ENCODE peak calls at places on chromosomes 16 and 17, in four cellular contexts. K is choroid plexus epithelial cell, G is GM23338, A is ascending aorta. J is an unnamed sample.

GRCh38 chr16:85080923-85081498 is 31.3 kb downstream of the CIBAR2 start:
- DNase-seq in K (peak), G (peak), A (no peak), J (no peak)

GRCh38 chr17:38566666-38567031 is 39.1 kb downstream of the SRCIN1 start:
- DNase-seq in K (no peak), G (no peak), A (no peak), J (no peak)

GRCh38 chr17:82116246-82116645 is 18.2 kb upstream of the FASN start:
- DNase-seq in K (no peak), G (no peak), A (no peak), J (no peak)

GRCh38 chr17:40111221-40112128 is 10.3 kb upstream of the MSL1 start:
- DNase-seq in K (peak), G (peak), A (peak), J (peak)

GRCh38 chr16:11183035-11183812 is 72.8 kb downstream of the SOCS1 start:
- DNase-seq in K (no peak), G (peak), A (no peak), J (no peak)

GRCh38 chr16:85151603-85152413 is 39.5 kb upstream of the CIBAR2 start:
- DNase-seq in K (peak), G (no peak), A (peak), J (peak)

GRCh38 chr16:53061701-53062159 is 6.9 kb downstream of the CHD9 start:
- DNase-seq in K (no peak), G (no peak), A (no peak), J (peak)

GRCh38 chr17:28372203-28372944 is 880 bp downstream of the SARM1 start:
- DNase-seq in K (peak), G (peak), A (no peak), J (no peak)

GRCh38 chr16:15461376-15461775 is 27.0 kb downstream of the BMERB1 start:
- DNase-seq in K (no peak), G (no peak), A (no peak), J (no peak)

GRCh38 chr17:44312396-44313104 is 4.1 kb downstream of the RUNDC3A start:
- DNase-seq in K (no peak), G (no peak), A (no peak), J (no peak)

GRCh38 chr16:66754819-66755218 is 3.4 kb upstream of the DYNC1LI2 start:
- DNase-seq in K (no peak), G (no peak), A (no peak), J (no peak)

GRCh38 chr16:87076950-87077749 is 240.0 kb downstream of the C16orf95 start:
- DNase-seq in K (peak), G (peak), A (no peak), J (peak)

GRCh38 chr17:36468903-36469635 is 17.4 kb upstream of the ZNHIT3 start:
- DNase-seq in K (no peak), G (no peak), A (no peak), J (no peak)

GRCh38 chr16:73230651-73231050 is 182.7 kb upstream of the ZFHX3 start:
- DNase-seq in K (no peak), G (no peak), A (no peak), J (no peak)

GRCh38 chr17:36808181-36808661 is 129.1 kb upstream of the LHX1 start:
- DNase-seq in K (peak), G (peak), A (no peak), J (no peak)

GRCh38 chr17:4221899-4222659 is 41.7 kb downstream of the ANKFY1 start:
- DNase-seq in K (no peak), G (peak), A (no peak), J (no peak)

DNA sequence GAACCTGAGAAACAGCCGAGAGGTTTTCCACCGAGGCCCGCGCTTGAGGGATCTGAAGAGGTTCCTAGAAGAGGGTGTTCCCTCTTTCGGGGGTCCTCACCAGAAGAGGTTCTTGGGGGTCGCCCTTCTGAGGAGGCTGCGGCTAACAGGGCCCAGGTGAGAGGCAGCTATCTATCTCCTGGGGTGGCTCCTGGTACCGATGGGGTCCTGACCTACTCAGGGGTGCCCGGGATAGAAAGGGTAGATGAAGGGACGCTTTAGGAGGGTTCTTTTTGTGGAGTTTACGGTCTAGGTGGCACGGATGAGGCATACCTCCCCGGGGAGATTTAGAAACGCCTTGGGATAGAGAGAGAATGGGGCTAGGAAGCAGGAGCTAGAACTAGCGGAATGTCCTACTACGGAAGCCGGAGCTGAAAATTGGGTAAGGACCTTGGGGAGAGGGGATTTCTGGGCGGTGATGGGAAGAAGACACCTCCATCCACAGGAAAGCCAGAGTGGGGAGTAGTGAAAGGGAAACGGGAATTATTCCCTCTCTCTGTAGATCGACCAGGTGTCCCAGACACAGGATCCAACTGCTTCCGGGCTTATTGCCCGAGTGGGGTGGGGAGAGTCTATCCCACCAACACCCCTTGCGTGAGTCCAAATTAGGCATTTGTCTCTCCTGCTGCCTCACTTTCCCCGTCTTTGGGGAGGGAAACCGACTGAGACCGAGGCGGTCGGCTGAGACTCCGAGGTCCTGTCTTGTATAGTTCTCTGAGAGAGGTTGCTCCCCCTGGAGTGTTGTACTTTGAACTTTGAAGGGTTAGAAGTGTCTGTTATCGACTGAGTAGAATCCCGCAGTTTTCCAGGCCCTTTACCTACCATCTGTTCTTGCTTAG is 740 bp downstream of the RSPRY1 start:
- DNase-seq in K (no peak), G (peak), A (no peak), J (peak)
- TF ChIP-seq CTCF in K (no peak), G (no peak), A (no peak), J (no peak)

DNA sequence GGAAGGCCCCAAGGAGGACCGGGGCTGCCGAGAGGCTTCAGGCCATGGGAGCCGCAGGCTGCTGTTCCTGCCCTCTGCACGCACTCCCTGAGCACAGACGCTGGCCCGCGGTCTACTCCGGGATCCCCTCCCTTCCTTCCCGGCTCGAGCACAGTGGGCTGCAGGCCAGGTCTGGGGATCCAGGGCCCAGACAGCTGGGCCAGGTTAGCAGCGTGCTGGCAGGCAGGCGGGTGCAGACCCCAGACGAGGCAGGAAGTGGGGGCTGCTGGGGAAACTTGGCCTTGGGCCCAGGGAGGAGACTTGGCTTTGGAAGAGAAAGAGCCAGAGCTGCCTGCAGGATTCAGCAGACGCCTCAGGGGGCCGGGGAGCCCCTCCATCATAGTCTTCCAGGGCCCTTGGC is 30.2 kb upstream of the ABCC3 start:
- DNase-seq in K (peak), G (peak), A (no peak), J (no peak)
- TF ChIP-seq CTCF in K (no peak), G (no peak), A (no peak), J (no peak)

GRCh38 chr16:89308391-89309333 is 91.2 kb downstream of the ZNF778 start:
- DNase-seq in K (no peak), G (peak), A (no peak), J (peak)
- TF ChIP-seq CTCF in K (peak), G (peak), A (no peak), J (peak)

GRCh38 chr17:67629963-67630320 is 87.8 kb upstream of the NOL11 start:
- DNase-seq in K (peak), G (peak), A (no peak), J (no peak)
- TF ChIP-seq CTCF in K (peak), G (peak), A (no peak), J (peak)